ENCODE peak calls at places on chromosomes 4 and X, in seven cellular contexts. C is neuronal stem cell, I is ovary, W is right atrium auricular region, S is lower lobe of right lung, H is hepatocyte, O is cardiac muscle cell. B is an unnamed sample. For H3K4me1, the result is how much of the 10 kb centered on the place peaks cover.

GRCh38 chr4:84263415-84263814 is 235.7 kb downstream of the NKX6-1 start:
- DNase-seq in C (no peak), I (no peak), W (no peak), S (no peak), H (no peak), O (no peak), B (no peak)

GRCh38 chrX:134949271-134949670 is 41.5 kb upstream of the SMIM10 start:
- DNase-seq in C (no peak), I (no peak), W (no peak), S (no peak), H (peak), O (peak), B (no peak)

GRCh38 chr4:177052211-177052725 is 257.4 kb upstream of the NEIL3 start:
- DNase-seq in C (no peak), I (no peak), W (no peak), S (no peak), H (no peak), O (no peak), B (no peak)

GRCh38 chr4:38675167-38676121 is 11.4 kb downstream of the KLF3 start:
- DNase-seq in C (peak), I (peak), W (peak), S (peak), H (peak), O (peak), B (peak)

GRCh38 chr4:57270350-57270749 is 160.2 kb upstream of the IGFBP7 start:
- DNase-seq in C (no peak), I (no peak), W (peak), S (no peak), H (peak), O (peak), B (no peak)

GRCh38 chr4:93203708-93204107 is 624.8 kb upstream of the ATOH1 start:
- DNase-seq in C (no peak), I (no peak), W (no peak), S (no peak), H (peak), O (no peak), B (no peak)

GRCh38 chrX:119853449-119853848 is 686 bp upstream of the UPF3B start:
- DNase-seq in C (no peak), I (no peak), W (no peak), S (no peak), H (no peak), O (peak), B (no peak)

GRCh38 chr4:1211371-1211770 is 37.6 kb downstream of the CTBP1 start:
- DNase-seq in C (no peak), I (no peak), W (no peak), S (peak), H (no peak), O (no peak), B (no peak)

GRCh38 chrX:31126205-31126604 is 54.4 kb upstream of the FTHL17 start:
- DNase-seq in C (no peak), I (no peak), W (no peak), S (no peak), H (no peak), O (peak), B (no peak)

GRCh38 chr4:8725845-8726244 is 133.3 kb downstream of the CPZ start:
- DNase-seq in C (no peak), I (no peak), W (no peak), S (no peak), H (no peak), O (no peak), B (no peak)

GRCh38 chrX:12946838-12947544 is 27.9 kb upstream of the TMSB4X start:
- DNase-seq in C (peak), I (peak), W (peak), S (no peak), H (peak), O (peak), B (peak)

GRCh38 chr4:23788027-23788426 is 101.8 kb downstream of the PPARGC1A start:
- DNase-seq in C (no peak), I (no peak), W (no peak), S (no peak), H (no peak), O (no peak), B (no peak)

GRCh38 chr4:174211611-174212044 is 71.8 kb downstream of the FBXO8 start:
- DNase-seq in C (peak), I (no peak), W (no peak), S (no peak), H (no peak), O (no peak), B (no peak)

GRCh38 chr4:76725039-76725438 is 172.9 kb downstream of the SOWAHB start:
- DNase-seq in C (no peak), I (no peak), W (no peak), S (no peak), H (no peak), O (no peak), B (no peak)
- H3K4me3 ChIP-seq in C (no peak), I (no peak), W (no peak), S (no peak), H (no peak), O (no peak), B (no peak)

GRCh38 chr4:7213802-7214201 is 21.5 kb downstream of the SORCS2 start:
- DNase-seq in C (no peak), I (no peak), W (no peak), S (no peak), H (no peak), O (no peak), B (no peak)
- H3K4me1 ChIP-seq in C (under half), I (under half), W (under half), S (under half), H (under half), O (under half), B (under half)

GRCh38 chr4:128553665-128554515 is 255.6 kb upstream of the JADE1 start:
- DNase-seq in C (no peak), I (no peak), W (no peak), S (no peak), H (no peak), O (no peak), B (no peak)
- H3K27ac ChIP-seq in C (no peak), I (peak), W (peak), S (peak), H (peak), O (no peak), B (peak)

GRCh38 chr4:27049101-27049829 is 188.6 kb downstream of the STIM2 start:
- DNase-seq in C (no peak), I (no peak), W (no peak), S (no peak), H (no peak), O (no peak), B (no peak)
- H3K4me3 ChIP-seq in C (no peak), I (no peak), W (no peak), S (peak), H (no peak), O (no peak), B (no peak)